ENCODE peak calls at places on chromosomes 5 and 9, in six cellular contexts. L is neuronal stem cell, H is IMR-90, X is H9, Z is mesendoderm, V is H1. G is an unnamed sample.

GRCh38 chr5:3650315-3650714 is 54.7 kb downstream of the IRX1 start:
- DNase-seq in H (no peak), Z (peak), X (no peak), L (no peak), V (no peak), G (no peak)

GRCh38 chr5:32711693-32712462 is 757 bp downstream of the NPR3 start:
- DNase-seq in H (peak), V (no peak), L (peak), X (peak), Z (peak), G (peak)

GRCh38 chr9:135797507-135798302 is 95.7 kb downstream of the KCNT1 start:
- DNase-seq in Z (peak), L (peak), V (peak), H (peak), X (peak), G (peak)

GRCh38 chr5:57346336-57346735 is 136.3 kb downstream of the ACTBL2 start:
- DNase-seq in X (no peak), Z (peak), V (no peak), H (no peak), L (no peak), G (no peak)

GRCh38 chr9:71911908-71912325 is 478 bp downstream of the C9orf85 start:
- DNase-seq in L (no peak), H (peak), V (no peak), Z (no peak), X (no peak), G (no peak)

GRCh38 chr5:142245776-142246175 is 79.0 kb downstream of the SPRY4 start:
- DNase-seq in Z (peak), H (no peak), X (no peak), L (no peak), V (no peak), G (no peak)

GRCh38 chr5:59042683-59043082 is 459.8 kb downstream of the RAB3C start:
- DNase-seq in L (no peak), V (no peak), X (no peak), Z (no peak), H (no peak), G (peak)

GRCh38 chr5:41120600-41120999 is 49.5 kb upstream of the MROH2B start:
- DNase-seq in X (no peak), H (no peak), Z (no peak), V (no peak), L (no peak), G (no peak)

GRCh38 chr9:129728744-129729143 is 24.1 kb downstream of the PTGES start:
- DNase-seq in H (no peak), L (no peak), V (no peak), Z (no peak), X (no peak), G (no peak)

GRCh38 chr9:8552732-8553131 is 753.2 kb upstream of the DMAC1 start:
- DNase-seq in L (no peak), Z (no peak), V (no peak), H (no peak), X (no peak), G (no peak)

GRCh38 chr9:114924327-114924726 is 6.1 kb downstream of the TNFSF8 start:
- DNase-seq in H (no peak), L (no peak), X (no peak), Z (no peak), V (no peak), G (no peak)

DNA sequence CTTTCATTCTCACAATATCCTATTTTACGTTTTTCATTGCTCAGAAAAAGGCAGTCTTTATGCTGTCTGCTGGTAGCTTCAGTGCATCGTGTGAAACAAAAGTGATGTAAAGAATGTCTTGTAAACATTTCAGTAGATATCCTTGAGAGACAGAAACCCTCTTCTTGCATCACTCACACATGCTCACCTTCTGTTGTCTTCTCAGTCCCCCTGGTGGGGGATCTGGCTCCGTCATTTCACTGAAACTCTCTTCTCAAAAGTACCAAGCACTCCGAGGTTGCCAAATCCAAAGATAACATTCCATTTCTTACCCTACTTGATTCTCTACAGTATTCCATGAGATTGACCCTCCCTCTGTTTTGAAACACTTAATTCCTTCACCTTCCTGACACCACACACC is 46.1 kb upstream of the PCA3 start:
- DNase-seq in L (no peak), H (no peak), Z (peak), V (peak), X (peak), G (no peak)
- H3K23ac ChIP-seq in L (no peak), H (no peak), Z (no peak), V (no peak), X (no peak), G (no peak)

DNA sequence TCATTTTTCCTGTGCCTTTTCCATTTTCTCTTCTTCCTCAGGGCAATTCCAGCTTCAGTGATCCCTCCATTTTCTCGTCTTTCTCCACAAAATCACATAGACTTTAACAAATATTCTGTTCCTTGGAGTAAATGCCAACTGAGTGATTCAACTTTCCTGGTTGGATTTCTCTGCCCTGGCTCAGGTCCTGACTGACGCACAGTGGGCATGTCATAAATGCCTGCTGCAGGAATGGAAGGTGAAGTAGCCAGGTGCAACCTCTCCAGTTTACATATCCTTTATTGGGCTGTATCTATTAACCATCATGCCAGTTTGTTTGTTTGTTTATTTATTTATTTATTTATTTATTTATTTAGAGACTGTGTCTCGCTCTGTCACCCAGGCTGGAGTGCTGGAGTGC is 95.1 kb downstream of the MEF2C start:
- DNase-seq in X (no peak), L (no peak), V (no peak), Z (no peak), H (no peak), G (no peak)
- H3K23ac ChIP-seq in X (no peak), L (no peak), V (no peak), Z (no peak), H (no peak), G (no peak)

GRCh38 chr9:88821749-88822106 is 169.5 kb upstream of the S1PR3 start:
- DNase-seq in X (no peak), Z (no peak), V (no peak), H (no peak), L (no peak), G (no peak)
- H3K23ac ChIP-seq in X (no peak), Z (no peak), V (no peak), H (no peak), L (no peak), G (no peak)

GRCh38 chr5:131528682-131529081 is 106.3 kb downstream of the RAPGEF6 start:
- DNase-seq in V (no peak), H (no peak), L (no peak), Z (peak), X (no peak), G (no peak)
- H3K23ac ChIP-seq in V (no peak), H (peak), L (no peak), Z (no peak), X (no peak), G (no peak)

GRCh38 chr9:124870723-124871122 is 8.8 kb downstream of the ARPC5L start:
- DNase-seq in X (no peak), Z (no peak), V (no peak), H (no peak), L (no peak), G (no peak)

GRCh38 chr9:124869986-124870560 is 8.1 kb downstream of the ARPC5L start:
- DNase-seq in X (no peak), Z (no peak), H (peak), L (no peak), V (no peak), G (peak)

GRCh38 chr9:124869466-124869985 is 7.6 kb downstream of the ARPC5L start:
- DNase-seq in Z (no peak), H (no peak), L (no peak), V (no peak), X (no peak), G (peak)

GRCh38 chr9:124868511-124869465 is 6.9 kb downstream of the ARPC5L start:
- DNase-seq in H (peak), Z (peak), X (peak), V (no peak), L (peak), G (peak)

GRCh38 chr9:124871156-124871561 is 9.2 kb downstream of the ARPC5L start:
- DNase-seq in H (no peak), Z (no peak), L (no peak), X (no peak), V (no peak), G (no peak)
- H3K23ac ChIP-seq in H (peak), Z (no peak), L (no peak), X (no peak), V (no peak), G (no peak)

DNA sequence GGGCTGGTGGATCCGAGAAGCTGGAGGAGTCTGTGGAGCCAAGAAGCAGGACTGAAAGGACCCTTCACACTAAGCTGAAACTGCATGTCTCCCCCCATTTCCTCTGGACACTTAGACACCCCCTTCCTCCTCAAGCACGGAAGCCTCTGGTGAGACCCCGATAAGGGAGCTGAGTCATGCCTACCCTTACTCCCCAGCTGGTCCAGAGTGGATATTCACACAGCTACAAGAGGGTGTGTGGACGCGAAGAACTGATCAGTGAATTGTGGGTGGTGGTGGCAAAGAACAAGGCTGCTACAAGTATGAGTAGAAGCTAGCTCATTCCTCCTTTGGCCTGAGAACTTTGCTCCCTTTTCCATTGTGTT is 4.3 kb downstream of the TLN1 start:
- DNase-seq in V (no peak), X (no peak), L (no peak), H (no peak), Z (no peak), G (no peak)
- H3K23ac ChIP-seq in V (no peak), X (peak), L (no peak), H (peak), Z (peak), G (no peak)

GRCh38 chr9:38359297-38359653 is 33.2 kb upstream of the ALDH1B1 start:
- DNase-seq in H (no peak), X (no peak), Z (no peak), L (no peak), V (no peak), G (no peak)
- H3K23ac ChIP-seq in H (no peak), X (no peak), Z (no peak), L (no peak), V (no peak), G (no peak)

GRCh38 chr9:122609810-122610209 is 4.7 kb upstream of the OR1Q1 start:
- DNase-seq in L (no peak), X (no peak), H (no peak), V (no peak), Z (no peak), G (no peak)

GRCh38 chr9:122619996-122620395 is 5.5 kb downstream of the OR1Q1 start:
- DNase-seq in V (no peak), Z (no peak), H (no peak), L (no peak), X (no peak), G (no peak)

GRCh38 chr9:122614362-122614761 is at the start of gene OR1Q1:
- DNase-seq in L (no peak), Z (no peak), X (no peak), H (no peak), V (no peak), G (no peak)
- H3K23ac ChIP-seq in L (no peak), Z (no peak), X (no peak), H (no peak), V (no peak), G (no peak)

G was measured in mesenchymal stem cell.